ENCODE peak calls at places on chromosomes 1 and 21, in five cellular contexts. X is PC-3; P is type B pancreatic cell; J is activated CD8-positive, alpha-beta T cell treated with anti-CD3 and anti-CD28 coated beads for 36 hours; H is lung. Q is an unnamed sample.

GRCh38 chr1:31523012-31523411 is 53.3 kb upstream of the TINAGL1 start:
- DNase-seq in H (no peak), X (peak), P (no peak), J (peak), Q (no peak)

GRCh38 chr1:155591770-155592169 is 18.2 kb upstream of the MSTO1 start:
- DNase-seq in H (no peak), P (no peak), X (peak), J (peak), Q (peak)

GRCh38 chr21:25244735-25245134 is 362.5 kb downstream of the MRPL39 start:
- DNase-seq in X (no peak), J (no peak), H (no peak), P (no peak), Q (no peak)

GRCh38 chr21:27498025-27498424 is 531.1 kb upstream of the ADAMTS5 start:
- DNase-seq in J (no peak), X (no peak), H (no peak), P (no peak), Q (no peak)

GRCh38 chr1:22184892-22185612 is 42.2 kb upstream of the WNT4 start:
- DNase-seq in H (peak), P (no peak), J (peak), X (no peak), Q (no peak)

GRCh38 chr1:119080586-119080985 is 59.9 kb downstream of the WARS2 start:
- DNase-seq in X (peak), P (no peak), H (no peak), J (no peak), Q (no peak)

GRCh38 chr1:8011016-8011415 is 15.1 kb downstream of the ERRFI1 start:
- DNase-seq in H (no peak), J (no peak), X (no peak), P (no peak), Q (no peak)

GRCh38 chr1:109151591-109151990 is 37.7 kb downstream of the ELAPOR1 start:
- DNase-seq in X (no peak), P (no peak), H (no peak), J (no peak), Q (no peak)

GRCh38 chr1:160799641-160800040 is 3.7 kb downstream of the LY9 start:
- DNase-seq in H (peak), X (no peak), J (no peak), P (no peak), Q (no peak)

GRCh38 chr1:236395780-236396664 is 1.9 kb downstream of the EDARADD start:
- DNase-seq in P (peak), J (peak), H (no peak), X (no peak), Q (no peak)

GRCh38 chr1:41572224-41572623 is 87.7 kb upstream of the EDN2 start:
- DNase-seq in P (no peak), J (no peak), H (no peak), X (no peak), Q (no peak)

GRCh38 chr1:8462298-8462946 is 144.5 kb downstream of the SLC45A1 start:
- DNase-seq in X (no peak), J (no peak), P (no peak), H (no peak), Q (no peak)

GRCh38 chr1:152479792-152480595 is 30.6 kb upstream of the LCE5A start:
- DNase-seq in X (peak), J (peak), H (peak), P (no peak), Q (peak)

GRCh38 chr1:8396912-8397406 is 79.0 kb downstream of the SLC45A1 start:
- DNase-seq in J (peak), H (no peak), P (no peak), X (peak), Q (no peak)

GRCh38 chr1:172637522-172637921 is 21.4 kb upstream of the FASLG start:
- DNase-seq in P (no peak), H (no peak), X (peak), J (peak), Q (no peak)

GRCh38 chr1:3674100-3675094 is 22.1 kb downstream of the TP73 start:
- DNase-seq in H (no peak), P (no peak), J (no peak), X (no peak), Q (peak)

GRCh38 chr1:48017716-48018115 is 20.5 kb upstream of the TRABD2B start:
- DNase-seq in J (no peak), H (no peak), P (no peak), X (peak), Q (no peak)

GRCh38 chr1:151839457-151840409 is at the start of gene C2CD4D:
- DNase-seq in X (peak), J (peak), P (no peak), H (peak), Q (peak)

GRCh38 chr1:171352554-171352953 is 38.6 kb downstream of the FMO4 start:
- DNase-seq in X (no peak), J (no peak), P (no peak), H (no peak), Q (no peak)

GRCh38 chr1:13662498-13662897 is 37.5 kb upstream of the PRDM2 start:
- DNase-seq in H (no peak), P (no peak), J (no peak), X (peak), Q (no peak)

GRCh38 chr1:14517813-14518180 is 80.7 kb upstream of the KAZN start:
- DNase-seq in X (no peak), H (no peak), P (no peak), J (no peak), Q (no peak)

GRCh38 chr1:53365405-53366063 is 37.7 kb upstream of the LRP8 start:
- DNase-seq in X (no peak), H (no peak), P (peak), J (no peak), Q (no peak)

GRCh38 chr1:240401721-240402120 is 210.2 kb downstream of the GREM2 start:
- DNase-seq in H (no peak), P (no peak), X (no peak), J (no peak), Q (no peak)

GRCh38 chr1:210001751-210002150 is 63.7 kb downstream of the SYT14 start:
- DNase-seq in H (no peak), J (no peak), P (no peak), X (no peak), Q (no peak)

GRCh38 chr1:163201906-163202305 is 810 bp downstream of the RGS5 start:
- DNase-seq in P (no peak), H (no peak), X (no peak), J (no peak), Q (no peak)

GRCh38 chr1:89149229-89149628 is 23.3 kb upstream of the GBP2 start:
- DNase-seq in X (peak), J (no peak), P (no peak), H (no peak), Q (no peak)
- TF ChIP-seq CTCF in X (peak), J (no peak), P (peak), H (no peak), Q (no peak)

GRCh38 chr1:33634806-33635205 is 162.4 kb downstream of the ZSCAN20 start:
- DNase-seq in X (peak), P (no peak), J (peak), H (peak), Q (peak)
- TF ChIP-seq CTCF in X (peak), P (peak), J (peak), H (no peak), Q (peak)

GRCh38 chr21:44489962-44490361 is 34.7 kb downstream of the LRRC3 start:
- DNase-seq in P (no peak), H (no peak), X (no peak), J (peak), Q (no peak)
- TF ChIP-seq CTCF in P (peak), H (no peak), X (peak), J (peak), Q (peak)

DNA sequence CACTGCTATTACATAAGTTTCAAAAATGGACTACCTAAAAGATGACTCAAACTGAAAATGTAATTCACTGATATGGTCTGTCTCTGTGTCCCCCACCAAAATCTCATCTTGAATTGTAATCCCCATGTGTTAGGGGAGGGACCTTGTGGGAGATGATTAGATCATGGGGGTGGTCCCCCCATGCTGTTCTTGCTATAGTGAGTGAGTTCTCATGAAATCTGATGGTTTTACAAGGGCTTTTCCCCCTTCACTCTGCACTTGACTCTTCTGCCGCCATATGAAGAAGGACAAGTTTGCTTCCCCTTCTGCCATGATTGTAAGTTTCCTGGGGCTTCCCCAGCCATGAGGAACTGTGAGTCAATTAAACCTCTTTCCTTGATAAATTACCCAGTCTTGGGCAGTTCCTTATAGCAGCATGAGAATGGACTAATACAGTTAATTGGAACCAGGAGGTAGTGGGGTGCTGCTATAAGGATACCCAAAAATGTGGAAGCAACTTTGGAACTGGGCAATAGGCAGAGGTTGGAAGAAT is 137.1 kb upstream of the RAB4A start:
- DNase-seq in H (no peak), X (no peak), J (no peak), P (no peak), Q (no peak)
- TF ChIP-seq CTCF in H (no peak), X (no peak), J (no peak), P (no peak), Q (no peak)

GRCh38 chr1:164602480-164603093 is 43.6 kb downstream of the PBX1 start:
- DNase-seq in P (no peak), X (peak), J (no peak), H (peak), Q (no peak)
- TF ChIP-seq CTCF in P (no peak), X (no peak), J (no peak), H (no peak), Q (no peak)

DNA sequence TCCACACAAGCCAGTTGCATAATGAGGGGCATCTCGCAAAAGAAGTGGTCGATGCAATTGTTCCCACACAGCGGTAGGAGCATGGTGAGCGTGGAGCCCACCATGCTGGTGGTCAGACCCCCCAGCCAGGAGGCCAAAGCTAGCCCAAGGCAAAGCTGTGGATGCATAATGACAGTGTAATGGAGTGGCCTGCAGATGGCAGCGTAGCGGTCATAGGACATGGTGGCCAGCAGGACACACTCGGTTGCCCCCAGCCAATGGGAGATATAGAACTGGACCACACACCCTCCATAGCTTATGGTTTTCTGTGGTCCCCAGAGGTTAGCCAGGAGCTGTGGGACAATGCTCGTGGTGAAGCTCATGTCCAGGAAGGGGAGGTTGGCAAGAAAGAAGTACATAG is 4.3 kb downstream of the OR2C3 start:
- DNase-seq in P (no peak), J (no peak), H (no peak), X (no peak), Q (no peak)
- TF ChIP-seq CTCF in P (no peak), J (peak), H (no peak), X (peak), Q (peak)

GRCh38 chr1:180839547-180839946 is 73.2 kb upstream of the KIAA1614 start:
- DNase-seq in H (no peak), P (no peak), X (no peak), J (no peak), Q (no peak)

GRCh38 chr1:180836414-180836813 is 76.3 kb upstream of the KIAA1614 start:
- DNase-seq in P (no peak), X (no peak), H (no peak), J (no peak), Q (no peak)

GRCh38 chr1:180837025-180837424 is 75.7 kb upstream of the KIAA1614 start:
- DNase-seq in H (no peak), J (no peak), X (no peak), P (no peak), Q (no peak)

GRCh38 chr1:180841460-180841859 is 71.2 kb upstream of the KIAA1614 start:
- DNase-seq in P (no peak), X (no peak), J (no peak), H (no peak), Q (no peak)

DNA sequence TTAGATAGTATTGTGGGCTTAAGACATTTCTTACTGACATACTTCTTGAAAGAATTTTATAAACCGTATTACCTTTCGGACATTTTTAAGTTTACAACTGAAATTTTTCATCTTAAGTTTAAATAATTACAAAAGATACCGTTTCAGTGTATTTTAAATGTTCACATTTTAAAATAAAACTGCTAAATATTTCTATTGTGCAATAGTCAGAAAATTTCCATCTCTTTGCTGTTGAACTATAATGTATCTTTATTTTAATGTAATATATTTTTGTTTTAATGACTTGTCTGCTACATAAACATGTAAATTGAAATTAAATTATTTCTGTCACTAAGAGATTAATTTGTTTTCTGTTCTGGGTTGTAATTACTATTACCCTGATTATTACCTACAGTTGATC is 74.2 kb upstream of the KIAA1614 start:
- DNase-seq in J (no peak), X (no peak), H (no peak), P (no peak), Q (no peak)
- TF ChIP-seq CTCF in J (no peak), X (no peak), H (no peak), P (no peak), Q (no peak)

GRCh38 chr1:115790356-115790755 is 21.8 kb upstream of the CASQ2 start:
- DNase-seq in P (no peak), X (no peak), J (no peak), H (no peak), Q (no peak)
- TF ChIP-seq CTCF in P (no peak), X (no peak), J (no peak), H (no peak), Q (no peak)

DNA sequence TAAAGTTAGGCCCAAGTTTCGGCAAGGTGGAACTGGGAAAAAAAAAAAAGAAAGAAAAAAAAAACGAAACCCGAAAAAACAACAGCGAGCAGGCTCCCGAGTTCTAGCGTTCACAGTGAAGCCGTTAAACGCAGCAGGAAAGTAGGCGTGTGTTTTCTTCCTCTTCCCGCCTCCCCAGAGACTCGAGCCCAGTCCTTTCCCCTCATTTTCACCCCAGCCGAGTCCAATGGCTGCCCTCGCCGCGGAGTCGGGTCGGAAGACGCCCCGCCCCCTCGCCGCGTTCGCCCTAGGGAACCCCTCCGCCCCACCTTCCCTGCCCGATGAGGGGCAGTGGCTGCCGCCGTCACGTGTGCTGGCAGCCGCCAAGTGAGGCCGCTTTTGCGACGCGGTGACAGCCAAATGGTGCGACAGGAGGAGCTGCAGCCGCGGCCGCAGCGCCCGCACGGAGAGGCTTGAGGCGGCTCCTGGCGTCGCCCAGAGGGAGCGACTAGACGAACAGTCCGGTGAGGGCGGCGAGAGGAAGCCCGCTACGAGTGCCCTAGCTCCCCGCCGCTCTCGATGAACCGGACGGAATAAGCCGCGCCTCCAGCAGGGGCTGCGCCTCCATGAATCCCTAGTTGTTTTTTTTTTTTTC is at the start of gene PKN2:
- DNase-seq in X (peak), P (peak), H (peak), J (peak), Q (peak)
- TF ChIP-seq CTCF in X (peak), P (peak), H (no peak), J (no peak), Q (peak)

Q was measured in GM13977.